ENCODE peak calls at places on chromosomes 11 and 22, in four cellular contexts. One of them, this sample, is unnamed.

GRCh38 chr11:128535468-128536457 is 51.6 kb downstream of the ETS1 start:
- DNase-seq in HepG2: no peak
- DNase-seq in K562: no peak
- DNase-seq in H1: no peak
- DNase-seq in this sample: no peak

GRCh38 chr11:21927628-21928027 is 265.3 kb upstream of the ANO5 start:
- DNase-seq in K562: no peak
- DNase-seq in HepG2: no peak
- DNase-seq in H1: no peak
- DNase-seq in this sample: no peak

GRCh38 chr11:132300283-132300682 is 929.9 kb downstream of the NTM start:
- DNase-seq in K562: no peak
- DNase-seq in H1: no peak
- DNase-seq in HepG2: no peak
- DNase-seq in this sample: no peak

GRCh38 chr22:19782533-19782932 is 22.0 kb downstream of the TBX1 start:
- DNase-seq in K562: no peak
- DNase-seq in H1: no peak
- DNase-seq in HepG2: no peak
- DNase-seq in this sample: no peak

GRCh38 chr11:131349368-131350086 is 20.9 kb upstream of the NTM start:
- DNase-seq in HepG2: no peak
- DNase-seq in H1: no peak
- DNase-seq in K562: no peak
- DNase-seq in this sample: no peak

GRCh38 chr11:4076774-4077173 is 17.8 kb upstream of the RRM1 start:
- DNase-seq in H1: no peak
- DNase-seq in HepG2: no peak
- DNase-seq in K562: no peak
- DNase-seq in this sample: no peak

GRCh38 chr11:10453261-10453660 is 1.8 kb upstream of the AMPD3 start:
- DNase-seq in K562: no peak
- DNase-seq in HepG2: no peak
- DNase-seq in H1: no peak
- DNase-seq in this sample: no peak

GRCh38 chr11:17331669-17332068 is 19.9 kb upstream of the NCR3LG1 start:
- DNase-seq in H1: no peak
- DNase-seq in HepG2: no peak
- DNase-seq in K562: no peak
- DNase-seq in this sample: no peak

GRCh38 chr11:27701262-27702105 is 1.2 kb upstream of the BDNF start:
- DNase-seq in HepG2: no peak
- DNase-seq in H1: no peak
- DNase-seq in K562: no peak
- DNase-seq in this sample: no peak

GRCh38 chr11:75527130-75527529 is 1.4 kb upstream of the GDPD5 start:
- DNase-seq in HepG2: no peak
- DNase-seq in H1: no peak
- DNase-seq in K562: no peak
- DNase-seq in this sample: no peak

GRCh38 chr11:130371004-130371590 is 56.4 kb upstream of the ZBTB44 start:
- DNase-seq in HepG2: no peak
- DNase-seq in K562: no peak
- DNase-seq in H1: no peak
- DNase-seq in this sample: no peak

GRCh38 chr11:6604081-6604626 is 580 bp downstream of the ILK start:
- DNase-seq in K562: peak; percentile 42
- DNase-seq in H1: no peak
- DNase-seq in HepG2: peak; percentile 64
- DNase-seq in this sample: no peak

GRCh38 chr11:121351089-121351488 is 58.5 kb downstream of the SC5D start:
- DNase-seq in K562: no peak
- DNase-seq in H1: no peak
- DNase-seq in HepG2: no peak
- DNase-seq in this sample: no peak

GRCh38 chr11:77668760-77669159 is 31.2 kb upstream of the CLNS1A start:
- DNase-seq in K562: no peak
- DNase-seq in HepG2: no peak
- DNase-seq in H1: no peak
- DNase-seq in this sample: no peak

GRCh38 chr22:39219071-39220050 is 25.4 kb downstream of the PDGFB start:
- DNase-seq in H1: no peak
- DNase-seq in HepG2: no peak
- DNase-seq in K562: no peak
- DNase-seq in this sample: no peak

GRCh38 chr11:111327908-111328624 is 29.7 kb downstream of the POU2AF3 start:
- DNase-seq in H1: no peak
- DNase-seq in K562: no peak
- DNase-seq in HepG2: no peak
- DNase-seq in this sample: no peak

GRCh38 chr11:41121600-41121999 is 337.9 kb downstream of the LRRC4C start:
- DNase-seq in HepG2: peak; percentile 21
- DNase-seq in K562: no peak
- DNase-seq in H1: no peak
- DNase-seq in this sample: no peak

GRCh38 chr11:41118521-41118920 is 340.9 kb downstream of the LRRC4C start:
- DNase-seq in HepG2: no peak
- DNase-seq in H1: peak; percentile 2
- DNase-seq in K562: no peak
- DNase-seq in this sample: no peak

GRCh38 chr11:41116970-41117369 is 342.5 kb downstream of the LRRC4C start:
- DNase-seq in H1: peak; percentile 41
- DNase-seq in HepG2: no peak
- DNase-seq in K562: no peak
- DNase-seq in this sample: no peak

GRCh38 chr11:41115066-41115465 is 344.4 kb downstream of the LRRC4C start:
- DNase-seq in H1: no peak
- DNase-seq in HepG2: no peak
- DNase-seq in K562: no peak
- DNase-seq in this sample: no peak

DNA sequence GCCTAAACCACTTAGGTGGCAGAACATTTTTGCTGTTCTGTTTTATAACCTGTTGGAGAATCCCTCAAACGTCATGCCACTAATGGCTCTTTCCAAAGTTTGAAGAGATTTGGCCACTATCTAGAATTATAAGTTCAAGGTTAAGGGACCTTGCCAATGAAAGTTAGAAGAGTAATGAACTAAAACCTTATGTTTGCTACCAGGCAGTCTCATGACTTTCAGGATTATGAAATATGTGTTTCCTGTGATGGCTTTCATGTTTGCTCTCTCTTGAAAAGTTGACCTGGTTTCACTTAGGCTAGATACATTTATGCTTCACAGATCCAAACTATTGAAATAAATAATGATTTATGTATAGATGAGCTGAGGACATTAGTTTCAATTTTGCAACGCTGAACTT is 340.0 kb downstream of the LRRC4C start:
- DNase-seq in HepG2: no peak
- DNase-seq in H1: no peak
- DNase-seq in K562: no peak
- DNase-seq in this sample: no peak
- H3K27ac ChIP-seq in HepG2: no peak overlapping the region
- H3K27ac ChIP-seq in H1: no peak overlapping the region
- H3K27ac ChIP-seq in K562: no peak overlapping the region
- H3K27ac ChIP-seq in this sample: no peak overlapping the region

DNA sequence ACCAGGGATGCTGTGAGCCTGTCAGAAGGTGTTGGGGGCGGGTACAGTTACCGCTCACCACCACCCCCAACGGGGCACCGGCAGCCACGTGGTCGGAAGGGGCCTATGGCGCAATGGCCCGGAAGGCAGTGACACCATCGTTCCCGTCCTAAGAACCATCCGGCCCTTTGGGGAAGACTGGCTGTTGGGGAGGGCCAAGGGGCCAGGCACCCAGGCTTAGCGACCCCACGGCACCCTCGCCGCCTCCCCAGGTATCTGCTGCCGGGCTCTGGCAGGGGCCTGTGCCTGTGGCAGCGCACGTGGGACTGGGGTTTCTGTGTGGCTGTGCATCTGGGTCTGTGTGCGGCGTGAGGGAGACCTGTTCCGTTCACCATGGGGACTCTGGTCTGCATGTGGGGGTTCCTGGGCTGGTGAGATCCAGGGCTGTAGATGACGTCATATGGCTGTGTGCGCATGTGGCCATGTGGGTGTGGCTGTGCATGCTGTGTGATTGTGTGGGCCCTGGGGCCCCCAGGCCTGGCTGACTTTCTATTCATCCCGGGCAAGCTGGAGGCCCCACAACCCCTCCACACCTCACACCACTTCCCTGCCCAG is 703 bp downstream of the OSM start:
- DNase-seq in H1: no peak
- DNase-seq in K562: peak; percentile 74
- DNase-seq in HepG2: no peak
- DNase-seq in this sample: no peak
- TF ChIP-seq SRF in H1: no peak
- TF ChIP-seq SRF in K562: no peak
- TF ChIP-seq SRF in HepG2: no peak
- TF ChIP-seq SRF in this sample: no peak

GRCh38 chr22:17336061-17336460 is 33.2 kb upstream of the CECR2 start:
- DNase-seq in K562: no peak
- DNase-seq in H1: no peak
- DNase-seq in HepG2: no peak
- DNase-seq in this sample: no peak

GRCh38 chr22:17334054-17334453 is 35.2 kb upstream of the CECR2 start:
- DNase-seq in HepG2: no peak
- DNase-seq in H1: no peak
- DNase-seq in K562: no peak
- DNase-seq in this sample: no peak

GRCh38 chr22:17334983-17335382 is 34.3 kb upstream of the CECR2 start:
- DNase-seq in HepG2: no peak
- DNase-seq in H1: no peak
- DNase-seq in K562: no peak
- DNase-seq in this sample: no peak

GRCh38 chr22:17331690-17332089 is 37.6 kb upstream of the CECR2 start:
- DNase-seq in H1: no peak
- DNase-seq in HepG2: no peak
- DNase-seq in K562: no peak
- DNase-seq in this sample: no peak

DNA sequence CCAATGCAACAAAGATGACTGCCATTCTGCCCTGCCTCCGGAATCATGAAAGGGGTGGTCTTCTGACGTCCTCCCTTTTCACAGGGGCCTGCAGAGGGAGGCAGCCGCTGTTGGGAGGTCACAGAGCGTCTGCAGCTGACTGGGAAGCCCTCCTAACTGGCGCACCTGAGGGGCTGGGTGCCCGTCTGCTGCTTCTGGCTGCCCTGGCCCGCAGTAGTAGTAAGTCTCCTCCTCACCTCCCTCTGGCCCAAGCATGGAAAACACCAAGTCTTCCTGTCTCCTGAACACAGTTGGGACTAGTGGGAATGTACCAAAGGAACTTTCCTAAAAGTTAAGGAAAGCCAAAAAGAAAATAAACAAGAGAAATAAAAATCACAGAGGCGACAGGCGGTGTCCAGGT is 37.2 kb upstream of the CECR2 start:
- DNase-seq in K562: peak; percentile 3
- DNase-seq in H1: no peak
- DNase-seq in HepG2: no peak
- DNase-seq in this sample: no peak
- H3K27ac ChIP-seq in K562: no peak overlapping the region
- H3K27ac ChIP-seq in H1: no peak overlapping the region
- H3K27ac ChIP-seq in HepG2: no peak overlapping the region
- H3K27ac ChIP-seq in this sample: no peak overlapping the region

GRCh38 chr11:8354622-8355417 is 91.1 kb upstream of the LMO1 start:
- DNase-seq in K562: no peak
- DNase-seq in HepG2: no peak
- DNase-seq in H1: no peak
- DNase-seq in this sample: no peak
- TF ChIP-seq SRF in K562: no peak
- TF ChIP-seq SRF in HepG2: no peak
- TF ChIP-seq SRF in H1: no peak
- TF ChIP-seq SRF in this sample: no peak

GRCh38 chr11:95257596-95257995 is 26.6 kb upstream of the SESN3 start:
- DNase-seq in H1: no peak
- DNase-seq in HepG2: no peak
- DNase-seq in K562: no peak
- DNase-seq in this sample: no peak

GRCh38 chr11:95254139-95254704 is 23.2 kb upstream of the SESN3 start:
- DNase-seq in K562: peak; percentile 18
- DNase-seq in HepG2: peak; percentile 32
- DNase-seq in H1: no peak
- DNase-seq in this sample: peak; percentile 64

GRCh38 chr11:95256204-95256819 is 25.3 kb upstream of the SESN3 start:
- DNase-seq in K562: no peak
- DNase-seq in H1: no peak
- DNase-seq in HepG2: no peak
- DNase-seq in this sample: no peak

DNA sequence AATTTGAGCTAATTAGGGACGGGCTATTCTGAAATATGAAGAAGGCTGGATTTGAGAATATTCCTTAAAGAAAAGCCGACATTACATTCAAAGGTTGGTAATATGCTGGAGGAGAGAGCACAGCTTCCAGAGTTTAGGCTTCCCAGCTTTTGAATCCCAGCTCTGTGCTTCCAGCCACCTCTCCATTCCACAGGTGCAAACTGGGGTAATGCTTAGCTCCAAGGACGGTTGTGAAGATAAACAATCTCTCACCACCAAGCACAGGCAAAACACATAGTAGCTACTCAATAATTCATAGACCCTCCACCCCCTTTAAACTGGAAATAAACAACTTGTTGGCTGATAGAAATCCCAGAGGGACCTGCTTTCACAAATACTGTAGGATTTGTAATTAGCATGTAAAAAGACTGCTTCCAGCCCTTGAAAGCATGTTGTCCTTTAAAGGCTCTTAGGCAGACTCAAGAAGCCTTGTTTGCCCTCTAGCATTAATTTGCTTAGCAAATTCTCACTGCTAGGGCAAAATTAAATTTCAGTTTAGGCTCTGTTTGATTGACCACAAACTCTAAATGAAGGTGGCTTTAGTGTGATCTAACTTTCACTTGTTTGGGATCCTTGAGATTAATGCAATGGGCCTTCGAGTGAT is 24.6 kb upstream of the SESN3 start:
- DNase-seq in H1: no peak
- DNase-seq in HepG2: no peak
- DNase-seq in K562: no peak
- DNase-seq in this sample: no peak
- H3K27ac ChIP-seq in H1: peak overlapping the region; percentile 33
- H3K27ac ChIP-seq in HepG2: no peak overlapping the region
- H3K27ac ChIP-seq in K562: no peak overlapping the region
- H3K27ac ChIP-seq in this sample: no peak overlapping the region

GRCh38 chr22:36350751-36351594 is 36.8 kb downstream of the MYH9 start:
- DNase-seq in H1: no peak
- DNase-seq in HepG2: peak; percentile 91
- DNase-seq in K562: no peak
- DNase-seq in this sample: no peak
- TF ChIP-seq SRF in H1: no peak
- TF ChIP-seq SRF in HepG2: no peak
- TF ChIP-seq SRF in K562: no peak
- TF ChIP-seq SRF in this sample: no peak

GRCh38 chr11:1830119-1830499 is 4.7 kb upstream of the SYT8 start:
- DNase-seq in H1: no peak
- DNase-seq in K562: no peak
- DNase-seq in HepG2: no peak
- DNase-seq in this sample: no peak
- H3K27ac ChIP-seq in H1: no peak overlapping the region
- H3K27ac ChIP-seq in K562: no peak overlapping the region
- H3K27ac ChIP-seq in HepG2: peak overlapping the region; percentile 64
- H3K27ac ChIP-seq in this sample: peak overlapping the region; percentile 12

GRCh38 chr11:68441466-68442230 is 18.9 kb upstream of the PPP6R3 start:
- DNase-seq in K562: no peak
- DNase-seq in HepG2: no peak
- DNase-seq in H1: no peak
- DNase-seq in this sample: no peak
- TF ChIP-seq SRF in K562: no peak
- TF ChIP-seq SRF in HepG2: no peak
- TF ChIP-seq SRF in H1: no peak
- TF ChIP-seq SRF in this sample: no peak

This sample was measured in HCT116.